ENCODE peak calls at places on chromosome 18, in four cellular contexts. J is transverse colon, N is body of pancreas, W is neural progenitor cell. B is an unnamed sample. For H3K4me1, the result is how much of the 10 kb centered on the place peaks cover.

GRCh38 chr18:13623348-13623747 is 103.0 kb downstream of the FAM210A start:
- DNase-seq in W (no peak), N (no peak), J (no peak), B (no peak)

GRCh38 chr18:28112056-28112470 is 64.9 kb downstream of the CDH2 start:
- DNase-seq in J (no peak), W (no peak), N (no peak), B (no peak)

GRCh38 chr18:47975701-47976100 is 45.2 kb upstream of the SMAD2 start:
- DNase-seq in J (no peak), N (no peak), W (no peak), B (no peak)

GRCh38 chr18:21820035-21820810 is 79.6 kb downstream of the MIB1 start:
- DNase-seq in W (no peak), N (no peak), J (no peak), B (no peak)

GRCh38 chr18:31401156-31402025 is 24.8 kb downstream of the DSG4 start:
- DNase-seq in N (no peak), W (no peak), J (no peak), B (no peak)

GRCh38 chr18:22695674-22696073 is 237.5 kb upstream of the RBBP8 start:
- DNase-seq in J (no peak), N (no peak), W (no peak), B (no peak)

GRCh38 chr18:61569176-61569892 is 236.1 kb downstream of the CDH20 start:
- DNase-seq in N (no peak), W (no peak), J (no peak), B (no peak)

GRCh38 chr18:74228312-74228711 is 63.5 kb downstream of the CYB5A start:
- DNase-seq in J (no peak), N (no peak), W (no peak), B (no peak)

GRCh38 chr18:22848618-22849017 is 84.5 kb upstream of the RBBP8 start:
- DNase-seq in W (no peak), N (peak), J (no peak), B (no peak)

GRCh38 chr18:63162271-63163014 is 157.1 kb downstream of the BCL2 start:
- DNase-seq in N (no peak), W (no peak), J (peak), B (no peak)

GRCh38 chr18:56508637-56509036 is 129.8 kb downstream of the TXNL1 start:
- DNase-seq in N (no peak), J (no peak), W (no peak), B (no peak)

GRCh38 chr18:28854964-28855363 is 678.0 kb upstream of the CDH2 start:
- DNase-seq in N (no peak), J (no peak), W (no peak), B (no peak)

GRCh38 chr18:44589709-44590108 is 91.0 kb upstream of the SETBP1 start:
- DNase-seq in J (no peak), N (no peak), W (no peak), B (no peak)

GRCh38 chr18:25360301-25360899 is 8.4 kb upstream of the ZNF521 start:
- DNase-seq in W (no peak), N (no peak), J (no peak), B (no peak)

GRCh38 chr18:44897445-44898215 is 216.9 kb downstream of the SETBP1 start:
- DNase-seq in W (no peak), N (peak), J (no peak), B (no peak)

GRCh38 chr18:46433121-46433826 is 223.7 kb downstream of the LOXHD1 start:
- DNase-seq in J (no peak), W (peak), N (no peak), B (no peak)

GRCh38 chr18:76822510-76823165 is at the start of gene ZNF236:
- DNase-seq in N (peak), W (peak), J (peak), B (peak)

GRCh38 chr18:50649821-50650220 is 89.9 kb downstream of the MAPK4 start:
- DNase-seq in W (no peak), N (peak), J (peak), B (no peak)

GRCh38 chr18:46820863-46821262 is 64.0 kb upstream of the ST8SIA5 start:
- DNase-seq in W (no peak), N (no peak), J (no peak), B (no peak)

GRCh38 chr18:26568926-26569700 is 20.8 kb upstream of the KCTD1 start:
- DNase-seq in N (no peak), J (no peak), W (no peak), B (no peak)

GRCh38 chr18:63917831-63918230 is 10.1 kb downstream of the SERPINB10 start:
- DNase-seq in J (no peak), N (no peak), W (no peak), B (no peak)

GRCh38 chr18:2970762-2971659 is 41.9 kb downstream of the LPIN2 start:
- DNase-seq in W (no peak), J (no peak), N (no peak), B (peak)

GRCh38 chr18:78601349-78601748 is 378.3 kb upstream of the SALL3 start:
- DNase-seq in J (no peak), W (peak), N (no peak), B (no peak)

GRCh38 chr18:4264347-4264791 is 190.7 kb downstream of the DLGAP1 start:
- DNase-seq in W (no peak), J (no peak), N (no peak), B (no peak)

GRCh38 chr18:50399582-50399981 is 24.7 kb downstream of the SKA1 start:
- DNase-seq in N (no peak), W (no peak), J (no peak), B (no peak)

GRCh38 chr18:80075940-80076339 is 33.1 kb upstream of the ADNP2 start:
- DNase-seq in N (no peak), J (no peak), W (no peak), B (no peak)

GRCh38 chr18:31206064-31206463 is 43.4 kb upstream of the DSC1 start:
- DNase-seq in N (no peak), W (no peak), J (no peak), B (no peak)

GRCh38 chr18:29711931-29712330 is 1330.6 kb downstream of the DSC3 start:
- DNase-seq in J (no peak), W (no peak), N (no peak), B (no peak)

GRCh38 chr18:7844017-7844416 is 276.9 kb downstream of the PTPRM start:
- DNase-seq in N (no peak), W (no peak), J (no peak), B (no peak)

GRCh38 chr18:76349067-76349715 is 145.9 kb downstream of the ZNF516 start:
- DNase-seq in J (peak), N (peak), W (peak), B (peak)

GRCh38 chr18:79379931-79380815 is 15.6 kb upstream of the NFATC1 start:
- DNase-seq in J (no peak), W (no peak), N (no peak), B (no peak)

GRCh38 chr18:80157708-80158343 is 48.8 kb downstream of the ADNP2 start:
- DNase-seq in N (peak), W (peak), J (peak), B (peak)

GRCh38 chr18:73408434-73408833 is 540.6 kb upstream of the NETO1 start:
- DNase-seq in J (no peak), N (no peak), W (no peak), B (no peak)

GRCh38 chr18:32040936-32041335 is 22.3 kb downstream of the RNF125 start:
- DNase-seq in N (no peak), J (peak), W (no peak), B (peak)

GRCh38 chr18:31061945-31062344 is 19.4 kb upstream of the DSC3 start:
- DNase-seq in J (no peak), N (no peak), W (no peak), B (no peak)

GRCh38 chr18:44452346-44452745 is 228.3 kb upstream of the SETBP1 start:
- DNase-seq in W (no peak), N (no peak), J (no peak), B (no peak)

GRCh38 chr18:28771849-28772248 is 594.9 kb upstream of the CDH2 start:
- DNase-seq in N (no peak), W (no peak), J (no peak), B (no peak)

DNA sequence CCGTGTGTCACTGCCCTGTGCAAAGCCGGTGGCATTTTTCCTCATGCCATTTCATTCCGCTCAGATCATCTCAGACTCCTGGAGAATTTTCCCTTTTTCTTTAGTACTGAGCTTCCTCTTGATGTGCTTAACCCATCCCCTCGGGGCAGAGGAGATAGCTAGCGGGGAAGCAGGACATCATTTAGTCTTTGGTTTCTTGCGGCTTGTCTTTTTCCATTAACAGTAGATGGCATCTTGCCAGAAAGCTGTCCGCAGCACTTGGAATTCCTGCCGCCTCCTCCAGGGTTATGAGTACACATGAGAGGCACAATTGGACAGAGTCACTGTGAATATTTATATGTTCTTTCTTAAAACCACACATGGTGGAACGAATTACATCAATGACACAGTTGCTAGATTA is 226.6 kb downstream of the ALPK2 start:
- DNase-seq in N (peak), W (no peak), J (no peak), B (no peak)
- H3K4me1 ChIP-seq in N (under half), W (under half), J (under half), B (under half)

GRCh38 chr18:49167084-49167483 is 216.3 kb upstream of the SMAD7 start:
- DNase-seq in W (no peak), J (no peak), N (no peak), B (no peak)

GRCh38 chr18:49170145-49170544 is 219.4 kb upstream of the SMAD7 start:
- DNase-seq in N (no peak), J (no peak), W (no peak), B (no peak)

GRCh38 chr18:49168281-49168680 is 217.5 kb upstream of the SMAD7 start:
- DNase-seq in J (no peak), N (peak), W (no peak), B (no peak)

GRCh38 chr18:49170925-49171509 is 220.3 kb upstream of the SMAD7 start:
- DNase-seq in W (no peak), J (no peak), N (no peak), B (no peak)

DNA sequence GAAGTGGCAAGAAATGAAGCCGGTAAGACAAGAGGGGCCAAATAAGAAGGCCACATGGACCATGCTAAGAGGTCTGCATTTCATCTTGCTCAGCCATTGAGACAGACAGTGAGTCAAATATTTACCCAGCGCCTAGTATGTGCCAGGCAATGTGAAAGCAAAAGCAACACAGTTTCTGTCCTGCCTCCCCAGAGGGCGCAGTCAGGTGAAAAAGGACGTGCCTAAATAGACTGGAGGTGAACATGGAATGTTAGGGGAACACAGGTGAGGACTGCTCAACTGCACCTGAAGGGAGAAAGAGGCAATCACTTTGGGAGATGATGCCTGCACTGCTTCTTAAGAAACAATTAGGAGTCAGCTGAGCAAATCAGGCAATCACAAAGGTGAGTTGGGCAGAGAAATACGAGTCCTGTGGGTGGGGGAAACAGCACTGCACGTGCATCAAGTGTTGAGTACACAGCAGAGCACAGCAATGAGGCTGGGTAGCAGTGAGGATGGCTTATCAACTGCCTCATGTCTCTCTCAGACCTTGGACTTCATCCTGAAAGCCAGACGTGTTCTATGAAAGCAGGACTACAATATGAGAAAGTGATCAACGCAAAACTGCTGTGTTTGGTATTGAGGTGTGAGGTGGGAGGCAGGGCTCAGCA is 218.3 kb upstream of the SMAD7 start:
- DNase-seq in W (no peak), J (peak), N (peak), B (no peak)
- H3K4me3 ChIP-seq in W (no peak), J (no peak), N (no peak), B (peak)

GRCh38 chr18:35456181-35456850 is 41.4 kb downstream of the INO80C start:
- DNase-seq in N (no peak), W (no peak), J (peak), B (no peak)

GRCh38 chr18:35454803-35455202 is 43.0 kb downstream of the INO80C start:
- DNase-seq in J (no peak), N (no peak), W (no peak), B (no peak)

DNA sequence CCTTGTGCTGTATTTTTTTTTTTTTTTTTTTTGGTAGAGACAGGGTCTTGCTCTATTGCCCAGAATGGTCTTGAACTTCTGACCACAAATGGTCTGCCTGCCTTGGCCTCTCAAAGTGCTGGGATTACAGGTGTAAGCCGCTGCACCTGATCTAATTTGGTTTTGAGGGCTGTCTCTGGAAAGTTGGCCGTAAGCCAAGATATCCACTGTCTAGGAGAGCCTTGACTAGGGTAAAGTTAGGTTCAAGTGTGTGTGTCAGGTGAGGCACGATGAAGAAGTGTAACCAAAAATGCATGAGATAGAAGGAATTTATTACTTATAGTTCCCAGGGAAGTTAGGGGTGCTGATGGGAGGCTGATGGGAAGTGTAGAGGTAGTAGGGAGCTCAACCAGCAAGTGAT is 46.7 kb downstream of the INO80C start:
- DNase-seq in W (no peak), N (no peak), J (no peak), B (no peak)
- H3K4me1 ChIP-seq in W (under half), N (under half), J (under half), B (under half)

GRCh38 chr18:53946561-53946960 is 277.9 kb downstream of the MBD2 start:
- DNase-seq in W (no peak), N (no peak), J (no peak), B (no peak)

GRCh38 chr18:53943463-53943862 is 281.0 kb downstream of the MBD2 start:
- DNase-seq in J (no peak), N (no peak), W (no peak), B (no peak)

GRCh38 chr18:53944721-53945120 is 279.7 kb downstream of the MBD2 start:
- DNase-seq in J (no peak), N (no peak), W (peak), B (no peak)

GRCh38 chr18:53950545-53950944 is 273.9 kb downstream of the MBD2 start:
- DNase-seq in J (no peak), N (no peak), W (no peak), B (no peak)

DNA sequence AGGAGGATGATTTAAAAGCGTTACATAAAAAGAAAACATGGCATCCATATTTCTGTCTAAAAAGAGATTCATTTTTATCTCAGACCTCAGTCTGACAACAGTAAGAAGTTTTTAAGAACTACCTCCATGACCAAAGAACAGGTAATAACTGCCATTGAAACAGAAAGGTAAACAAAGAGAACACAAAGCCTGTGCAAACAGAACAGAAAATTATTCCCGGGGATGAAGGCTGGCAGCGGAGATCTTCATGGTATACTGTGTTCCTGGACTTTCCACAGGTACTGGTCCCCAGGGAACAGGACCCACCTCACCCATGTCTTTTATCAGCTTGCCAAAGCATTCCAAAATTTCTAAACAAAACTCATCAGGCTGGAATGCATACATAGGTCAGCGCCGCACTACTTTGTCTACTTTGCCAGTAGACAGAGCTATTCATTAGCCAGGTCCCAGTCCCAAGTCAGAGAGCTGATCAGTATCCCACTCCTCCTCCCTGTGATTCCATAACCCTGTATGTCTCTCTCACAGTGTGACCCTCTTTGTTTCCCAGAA is 277.3 kb downstream of the MBD2 start:
- DNase-seq in J (no peak), W (no peak), N (no peak), B (no peak)
- H3K4me3 ChIP-seq in J (no peak), W (no peak), N (no peak), B (no peak)

GRCh38 chr18:58604301-58604700 is 24.6 kb downstream of the ALPK2 start:
- DNase-seq in W (no peak), J (no peak), N (no peak), B (no peak)

GRCh38 chr18:58599106-58599505 is 29.8 kb downstream of the ALPK2 start:
- DNase-seq in N (no peak), J (no peak), W (no peak), B (no peak)

GRCh38 chr18:58605027-58606020 is 23.6 kb downstream of the ALPK2 start:
- DNase-seq in J (no peak), N (no peak), W (no peak), B (no peak)

GRCh38 chr18:58603365-58604067 is 25.4 kb downstream of the ALPK2 start:
- DNase-seq in J (no peak), W (no peak), N (no peak), B (no peak)

DNA sequence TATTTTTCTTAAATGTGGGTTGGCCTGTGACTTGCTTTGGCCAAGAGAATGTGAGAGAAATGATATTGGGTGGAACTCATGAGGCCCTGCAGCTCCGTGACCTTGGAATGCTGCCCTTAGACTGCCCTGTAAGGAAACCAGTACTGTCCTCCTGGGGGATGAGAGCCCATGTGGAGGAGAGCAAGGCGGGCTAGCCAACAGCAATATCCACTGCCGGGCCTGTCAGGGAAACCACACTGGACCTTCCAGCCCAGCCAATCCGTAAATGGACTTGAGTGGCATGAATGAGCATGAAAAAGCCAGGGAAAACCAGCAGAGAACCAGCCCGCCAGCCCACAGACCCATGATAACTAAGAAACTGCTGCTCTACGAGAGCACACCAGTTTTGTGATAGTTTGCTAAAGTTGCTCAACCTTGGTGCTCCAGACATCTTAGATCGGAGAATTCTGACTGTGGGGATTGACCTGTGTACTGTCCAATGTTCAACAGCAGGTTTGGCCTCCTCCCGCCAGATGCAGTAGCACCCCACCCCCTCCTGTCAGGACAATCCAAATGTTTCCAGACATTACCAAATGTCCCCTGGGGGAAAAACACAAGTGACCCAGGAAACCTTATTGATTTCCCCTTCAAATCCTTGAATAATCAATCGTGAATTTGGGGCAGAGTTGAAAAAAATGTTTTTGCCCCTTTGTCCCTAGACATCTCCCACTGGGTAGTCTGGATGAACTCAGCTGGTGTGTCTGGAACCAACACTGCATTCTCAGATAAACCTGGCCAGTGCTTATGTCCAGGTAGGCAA is 27.2 kb downstream of the ALPK2 start:
- DNase-seq in J (no peak), N (no peak), W (no peak), B (no peak)
- H3K4me1 ChIP-seq in J (under half), N (under half), W (under half), B (under half)